ENCODE peak calls at places on chromosomes 7 and 10, in nine cellular contexts. T, G, C, U, L, F, M, H and X are unnamed samples.

GRCh38 chr7:108086546-108086945 is 43.6 kb downstream of the LAMB4 start:
- DNase-seq in L (no peak), H (no peak), T (no peak), G (peak), M (no peak), U (no peak), F (no peak), C (no peak), X (no peak)

GRCh38 chr7:12889391-12889790 is 202.0 kb downstream of the ARL4A start:
- DNase-seq in G (no peak), U (peak), M (no peak), F (no peak), T (no peak), C (no peak), L (no peak), H (no peak), X (no peak)

GRCh38 chr10:119341236-119342016 is 134.1 kb downstream of the GRK5 start:
- DNase-seq in L (peak), T (peak), M (peak), H (no peak), U (peak), G (no peak), C (peak), F (no peak), X (no peak)

GRCh38 chr10:86308056-86308455 is 58.5 kb downstream of the GRID1 start:
- DNase-seq in G (no peak), U (no peak), L (no peak), C (no peak), T (no peak), F (no peak), M (no peak), H (no peak), X (no peak)

GRCh38 chr7:82331234-82331633 is 112.3 kb downstream of the CACNA2D1 start:
- DNase-seq in L (no peak), C (no peak), G (no peak), H (no peak), M (no peak), T (no peak), F (no peak), U (no peak), X (no peak)

GRCh38 chr7:153943428-153944370 is 108.5 kb upstream of the DPP6 start:
- DNase-seq in G (no peak), F (peak), C (no peak), H (no peak), M (no peak), T (no peak), L (no peak), U (no peak), X (no peak)

GRCh38 chr10:118805146-118805545 is 50.4 kb upstream of the CACUL1 start:
- DNase-seq in M (no peak), F (no peak), L (no peak), G (no peak), C (no peak), T (no peak), H (no peak), U (no peak), X (no peak)

GRCh38 chr7:29987083-29987482 is 2.5 kb downstream of the SCRN1 start:
- DNase-seq in F (no peak), C (peak), T (peak), H (no peak), L (no peak), U (peak), G (no peak), M (no peak), X (peak)